ENCODE peak calls at places on chromosomes 12 and 14, in six cellular contexts. Y is fibroblast of lung, H is A549, X is tibial artery, P is heart left ventricle, Q is cardiac muscle cell. R is an unnamed sample. For H3K4me1, the result is how much of the 10 kb centered on the place peaks cover.

GRCh38 chr14:104843442-104844305 is 21.4 kb upstream of the CEP170B start:
- DNase-seq in Q (no peak), X (no peak), P (no peak), H (no peak), Y (no peak), R (peak)

GRCh38 chr12:32240210-32240609 is 133.6 kb downstream of the BICD1 start:
- DNase-seq in X (no peak), H (no peak), Q (no peak), P (no peak), Y (peak), R (no peak)

GRCh38 chr12:27456618-27457017 is 10.1 kb downstream of the SMCO2 start:
- DNase-seq in X (no peak), Q (no peak), P (no peak), Y (no peak), H (no peak), R (no peak)

GRCh38 chr12:3293446-3294161 is 197.4 kb upstream of the PRMT8 start:
- DNase-seq in Q (peak), Y (peak), H (peak), P (no peak), X (no peak), R (no peak)

GRCh38 chr12:125184213-125184952 is 119.1 kb downstream of the AACS start:
- DNase-seq in X (no peak), Q (no peak), P (no peak), H (no peak), Y (no peak), R (no peak)

GRCh38 chr12:8996682-8997405 is 7.5 kb downstream of the KLRG1 start:
- DNase-seq in Y (peak), H (no peak), P (no peak), Q (peak), X (no peak), R (no peak)

GRCh38 chr12:50566066-50566465 is 61.3 kb downstream of the DIP2B start:
- DNase-seq in P (no peak), Y (no peak), X (no peak), Q (no peak), H (no peak), R (no peak)

GRCh38 chr14:74858022-74858421 is 17.9 kb downstream of the PROX2 start:
- DNase-seq in H (no peak), Y (no peak), P (no peak), Q (no peak), X (no peak), R (no peak)

GRCh38 chr12:27607611-27608010 is 83.6 kb downstream of the PPFIBP1 start:
- DNase-seq in H (no peak), Y (no peak), Q (no peak), X (no peak), P (no peak), R (no peak)

GRCh38 chr12:11658796-11659195 is 9.3 kb downstream of the ETV6 start:
- DNase-seq in P (no peak), Q (peak), H (no peak), X (no peak), Y (peak), R (no peak)

GRCh38 chr12:74449872-74450271 is 87.8 kb upstream of the ATXN7L3B start:
- DNase-seq in X (no peak), Q (no peak), P (no peak), Y (peak), H (no peak), R (no peak)

GRCh38 chr14:23093993-23094665 is 807 bp downstream of the ACIN1 start:
- DNase-seq in X (no peak), H (no peak), Q (no peak), P (no peak), Y (no peak), R (no peak)

GRCh38 chr12:92759634-92760268 is 57.0 kb downstream of the PLEKHG7 start:
- DNase-seq in Q (peak), X (no peak), Y (peak), P (no peak), H (peak), R (no peak)

GRCh38 chr12:29238822-29239291 is 89.8 kb downstream of the FAR2 start:
- DNase-seq in X (no peak), Y (peak), P (no peak), H (no peak), Q (no peak), R (no peak)

GRCh38 chr14:99630202-99630601 is 14.7 kb upstream of the HHIPL1 start:
- DNase-seq in Q (no peak), X (no peak), P (no peak), H (peak), Y (no peak), R (no peak)

GRCh38 chr14:95146079-95146771 is 11.1 kb downstream of the DICER1 start:
- DNase-seq in P (no peak), Y (no peak), X (no peak), H (no peak), Q (no peak), R (peak)
- H3K4me1 ChIP-seq in P (under half), Y (under half), X (half or more), H (under half), Q (under half), R (under half)

DNA sequence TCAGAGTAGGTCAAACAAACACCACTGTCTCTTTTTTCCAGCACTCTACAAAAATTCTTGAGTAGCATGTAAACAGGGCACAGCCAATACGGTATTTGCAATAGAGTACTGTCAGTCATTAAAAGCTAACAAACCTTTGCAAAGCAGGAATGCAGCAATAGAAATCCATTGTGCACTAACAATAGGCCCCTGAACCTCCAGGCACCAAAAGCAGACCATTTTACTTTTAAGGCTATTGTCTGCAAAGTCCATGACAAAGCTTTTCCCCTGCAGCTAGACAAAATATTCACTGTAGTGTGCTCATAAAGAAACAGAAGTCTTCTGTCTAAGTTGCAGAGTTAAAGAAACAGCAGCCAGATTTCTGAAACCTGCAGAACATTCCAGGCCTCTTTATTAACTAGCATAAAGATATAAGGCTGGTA is 191.9 kb downstream of the SOX5 start:
- DNase-seq in Y (peak), P (no peak), Q (no peak), X (no peak), H (no peak), R (no peak)
- H3K4me1 ChIP-seq in Y (under half), P (under half), Q (under half), X (under half), H (under half), R (under half)

DNA sequence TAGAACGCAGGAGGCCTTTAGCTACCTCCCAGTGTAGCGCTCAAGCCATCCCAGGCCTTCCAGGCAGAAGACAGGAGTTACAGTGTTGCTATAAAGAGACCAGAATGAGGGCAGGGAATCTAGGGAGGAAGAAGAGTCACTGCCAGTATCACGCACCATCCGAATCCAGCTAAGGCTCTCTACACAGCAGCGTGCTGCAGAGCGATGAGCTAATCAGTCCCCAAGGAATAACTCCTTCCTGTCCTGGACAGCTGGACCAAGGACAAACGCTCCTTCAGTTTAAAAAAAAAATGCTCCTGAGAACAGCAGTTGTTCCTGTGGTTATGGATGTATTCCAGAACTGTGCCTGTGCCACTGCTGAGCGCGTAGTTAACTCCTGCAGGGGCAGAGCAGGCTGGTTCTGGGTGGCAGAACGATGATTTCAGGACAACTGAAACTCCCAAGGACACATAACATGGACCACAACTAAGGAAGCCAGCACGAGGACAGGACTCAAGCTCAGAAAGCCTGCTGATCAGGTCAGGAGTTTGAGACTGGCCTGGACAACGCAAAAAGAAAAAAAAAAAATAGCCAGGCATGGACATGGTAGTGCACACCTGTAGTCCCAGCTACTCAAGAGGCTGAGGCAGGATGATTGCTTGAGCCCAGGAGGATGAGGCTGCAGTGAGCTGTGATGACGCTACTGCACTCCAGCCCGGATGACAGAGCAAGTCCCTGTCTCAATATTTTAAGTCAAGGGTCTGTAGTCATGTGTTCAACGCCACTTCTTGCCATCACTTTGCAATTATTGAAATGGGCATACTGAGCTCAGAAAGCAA is 2.6 kb downstream of the IFFO1 start:
- DNase-seq in H (no peak), Q (peak), P (peak), Y (peak), X (peak), R (peak)
- H3K4me1 ChIP-seq in H (under half), Q (under half), P (half or more), Y (under half), X (half or more), R (under half)

GRCh38 chr12:13097526-13097925 is 5.9 kb downstream of the GSG1 start:
- DNase-seq in H (no peak), Y (no peak), X (no peak), Q (no peak), P (no peak), R (peak)
- H3K4me1 ChIP-seq in H (half or more), Y (half or more), X (half or more), Q (under half), P (under half), R (under half)

GRCh38 chr14:68243441-68244010 is 423.9 kb downstream of the RAD51B start:
- DNase-seq in Q (no peak), H (no peak), Y (no peak), X (no peak), P (no peak), R (no peak)

GRCh38 chr14:68244272-68244975 is 424.8 kb downstream of the RAD51B start:
- DNase-seq in Y (peak), P (no peak), Q (no peak), H (no peak), X (no peak), R (no peak)

GRCh38 chr14:68247281-68247680 is 427.7 kb downstream of the RAD51B start:
- DNase-seq in Y (no peak), H (no peak), Q (peak), P (no peak), X (no peak), R (no peak)

GRCh38 chr14:68246074-68246980 is 426.7 kb downstream of the RAD51B start:
- DNase-seq in Q (peak), P (no peak), X (no peak), Y (peak), H (no peak), R (no peak)

GRCh38 chr14:68245146-68246073 is 425.8 kb downstream of the RAD51B start:
- DNase-seq in Y (peak), X (no peak), Q (peak), H (no peak), P (peak), R (no peak)
- H3K4me1 ChIP-seq in Y (under half), X (half or more), Q (half or more), H (half or more), P (half or more), R (under half)

GRCh38 chr12:71871116-71871515 is 31.6 kb downstream of the TBC1D15 start:
- DNase-seq in P (no peak), Y (peak), Q (peak), X (no peak), H (no peak), R (no peak)
- H3K4me1 ChIP-seq in P (under half), Y (under half), Q (under half), X (half or more), H (under half), R (under half)

GRCh38 chr14:24741871-24742270 is 107.9 kb upstream of the GZMB start:
- DNase-seq in X (no peak), P (no peak), Y (peak), H (no peak), Q (peak), R (no peak)
- H3K4me1 ChIP-seq in X (under half), P (under half), Y (under half), H (under half), Q (under half), R (under half)

DNA sequence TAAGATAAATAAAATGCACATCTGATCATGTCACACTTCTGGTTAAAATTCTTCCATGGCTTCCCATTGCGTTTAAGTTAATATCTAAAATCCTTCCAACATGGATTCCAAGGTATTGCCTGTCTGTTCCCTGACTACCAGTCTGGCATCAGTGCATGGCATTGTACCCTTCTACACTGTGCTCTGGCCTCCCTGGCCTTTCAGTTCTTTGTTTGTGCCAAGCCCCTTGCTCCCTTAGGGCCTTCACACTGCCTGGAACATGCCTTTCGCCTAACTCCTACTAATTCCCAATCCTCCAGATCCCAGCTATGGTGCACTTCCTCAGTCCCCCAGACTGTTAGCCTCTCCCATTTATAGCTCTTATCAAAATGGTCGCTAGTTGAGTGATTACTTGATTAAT is 6.3 kb downstream of the CIPC start:
- DNase-seq in Q (no peak), X (no peak), Y (no peak), H (no peak), P (no peak), R (no peak)
- H3K4me1 ChIP-seq in Q (under half), X (half or more), Y (under half), H (under half), P (under half), R (under half)

GRCh38 chr12:2284857-2285256 is 232.1 kb downstream of the CACNA1C start:
- DNase-seq in Y (peak), H (peak), P (peak), X (peak), Q (peak), R (peak)
- H3K4me1 ChIP-seq in Y (under half), H (under half), P (half or more), X (half or more), Q (half or more), R (under half)

R was measured in aorta.